ENCODE peak calls at places on chromosomes 12 and 14, in nine cellular contexts. X is RWPE1; H is AG08396; N is stimulated activated CD8-positive, alpha-beta memory T cell treated with anti-CD3 and anti-CD28 coated beads, Interleukin-4, amount 100 ng/mL, for 4 hours; L is activated T-cell treated with anti-CD3 and anti-CD28 coated beads, Interleukin-2, amount 50 U/mL, for 72 hours; J is T-helper 1 cell; P is tibial nerve; R is ELR; W is NCI-H1694. Z is an unnamed sample.

GRCh38 chr14:78785265-78785664 is 615.1 kb downstream of the NRXN3 start:
- DNase-seq in X (no peak), H (no peak), N (no peak), L (no peak), J (no peak), P (no peak), R (no peak), W (no peak), Z (no peak)

GRCh38 chr12:94872007-94872653 is 131.4 kb downstream of the NDUFA12 start:
- DNase-seq in X (no peak), H (no peak), N (no peak), L (no peak), J (no peak), P (no peak), R (no peak), W (no peak), Z (peak)

GRCh38 chr14:74804219-74804825 is 41.2 kb downstream of the YLPM1 start:
- DNase-seq in X (peak), H (peak), N (no peak), L (peak), J (peak), P (no peak), R (peak), W (no peak), Z (no peak)

GRCh38 chr14:96279564-96279963 is 23.6 kb downstream of the BDKRB1 start:
- DNase-seq in X (no peak), H (no peak), N (no peak), L (no peak), J (no peak), P (no peak), R (no peak), W (no peak), Z (peak)

GRCh38 chr12:122318607-122319311 is 52.5 kb upstream of the VPS33A start:
- DNase-seq in X (no peak), H (peak), N (no peak), L (no peak), J (no peak), P (no peak), R (peak), W (no peak), Z (no peak)

GRCh38 chr14:56686416-56686815 is 106.8 kb downstream of the TMEM260 start:
- DNase-seq in X (no peak), H (no peak), N (no peak), L (no peak), J (no peak), P (no peak), R (no peak), W (peak), Z (no peak)

GRCh38 chr12:67433393-67434175 is 164.4 kb downstream of the CAND1 start:
- DNase-seq in X (no peak), H (no peak), N (no peak), L (no peak), J (no peak), P (no peak), R (peak), W (no peak), Z (no peak)

GRCh38 chr14:68956728-68957127 is 22.4 kb downstream of the ACTN1 start:
- DNase-seq in X (no peak), H (no peak), N (no peak), L (no peak), J (no peak), P (no peak), R (no peak), W (no peak), Z (no peak)

GRCh38 chr12:49232940-49233841 is 31.7 kb upstream of the TUBA1C start:
- DNase-seq in X (no peak), H (peak), N (no peak), L (no peak), J (no peak), P (no peak), R (no peak), W (peak), Z (no peak)

GRCh38 chr12:2844786-2845185 is 10.0 kb upstream of the NRIP2 start:
- DNase-seq in X (no peak), H (peak), N (no peak), L (no peak), J (no peak), P (no peak), R (no peak), W (no peak), Z (no peak)

GRCh38 chr12:49968431-49968830 is 4.3 kb upstream of the AQP6 start:
- DNase-seq in X (no peak), H (no peak), N (no peak), L (no peak), J (no peak), P (no peak), R (no peak), W (no peak), Z (no peak)

GRCh38 chr14:73491256-73491976 is 683 bp downstream of the RIOX1 start:
- DNase-seq in X (peak), H (peak), N (peak), L (peak), J (peak), P (peak), R (peak), W (no peak), Z (no peak)

GRCh38 chr12:47730341-47730744 is 5.1 kb upstream of the ENDOU start:
- DNase-seq in X (no peak), H (peak), N (no peak), L (no peak), J (no peak), P (no peak), R (peak), W (no peak), Z (no peak)

GRCh38 chr12:182381-182883 is 31.5 kb downstream of the SLC6A12 start:
- DNase-seq in X (peak), H (peak), N (no peak), L (no peak), J (no peak), P (no peak), R (peak), W (no peak), Z (no peak)

GRCh38 chr12:57049890-57050289 is at the start of gene MYO1A:
- DNase-seq in X (peak), H (peak), N (no peak), L (no peak), J (no peak), P (no peak), R (peak), W (no peak), Z (no peak)

GRCh38 chr12:51923506-51924365 is 16.4 kb downstream of the ACVRL1 start:
- DNase-seq in X (no peak), H (peak), N (peak), L (peak), J (peak), P (peak), R (peak), W (no peak), Z (no peak)

GRCh38 chr14:94081386-94081820 is 293 bp downstream of the IFI27L1 start:
- DNase-seq in X (no peak), H (no peak), N (no peak), L (no peak), J (no peak), P (no peak), R (peak), W (no peak), Z (no peak)

GRCh38 chr14:32967421-32967820 is 28.7 kb downstream of the NPAS3 start:
- DNase-seq in X (no peak), H (no peak), N (no peak), L (no peak), J (no peak), P (no peak), R (no peak), W (no peak), Z (no peak)

GRCh38 chr14:24172871-24173281 is 996 bp downstream of the REC8 start:
- DNase-seq in X (no peak), H (no peak), N (no peak), L (no peak), J (no peak), P (no peak), R (no peak), W (no peak), Z (no peak)

GRCh38 chr12:40141996-40142395 is 36.1 kb upstream of the SLC2A13 start:
- DNase-seq in X (no peak), H (no peak), N (no peak), L (no peak), J (no peak), P (no peak), R (peak), W (no peak), Z (no peak)

GRCh38 chr14:104892517-104893434 is 27.7 kb downstream of the CEP170B start:
- DNase-seq in X (no peak), H (no peak), N (no peak), L (peak), J (no peak), P (no peak), R (no peak), W (no peak), Z (no peak)

GRCh38 chr14:71169028-71169427 is 261.8 kb downstream of the PCNX1 start:
- DNase-seq in X (peak), H (no peak), N (no peak), L (no peak), J (peak), P (no peak), R (no peak), W (no peak), Z (no peak)

GRCh38 chr12:62677355-62677754 is 210.7 kb downstream of the MON2 start:
- DNase-seq in X (no peak), H (no peak), N (no peak), L (no peak), J (no peak), P (no peak), R (no peak), W (no peak), Z (no peak)

GRCh38 chr14:21093769-21094681 is 4.4 kb downstream of the ZNF219 start:
- DNase-seq in X (no peak), H (no peak), N (no peak), L (no peak), J (no peak), P (no peak), R (no peak), W (peak), Z (no peak)

GRCh38 chr12:10223208-10223607 is 10.5 kb downstream of the GABARAPL1 start:
- DNase-seq in X (no peak), H (no peak), N (no peak), L (no peak), J (no peak), P (no peak), R (no peak), W (no peak), Z (no peak)

GRCh38 chr12:106139422-106140141 is 828 bp upstream of the NUAK1 start:
- DNase-seq in X (peak), H (peak), N (no peak), L (peak), J (peak), P (peak), R (peak), W (no peak), Z (no peak)

GRCh38 chr14:89125216-89125615 is 291.8 kb downstream of the FOXN3 start:
- DNase-seq in X (no peak), H (no peak), N (no peak), L (no peak), J (no peak), P (no peak), R (no peak), W (no peak), Z (no peak)

GRCh38 chr14:32230695-32231280 is 27.7 kb upstream of the RNU6-8 start:
- DNase-seq in X (peak), H (peak), N (no peak), L (no peak), J (no peak), P (no peak), R (peak), W (no peak), Z (no peak)

GRCh38 chr14:53670701-53671100 is 285.9 kb downstream of the BMP4 start:
- DNase-seq in X (peak), H (peak), N (no peak), L (no peak), J (no peak), P (no peak), R (peak), W (no peak), Z (no peak)

GRCh38 chr12:53224268-53224896 is 7.6 kb downstream of the RARG start:
- DNase-seq in X (peak), H (no peak), N (no peak), L (no peak), J (no peak), P (no peak), R (peak), W (peak), Z (no peak)

GRCh38 chr14:90715495-90715894 is 100.7 kb downstream of the TTC7B start:
- DNase-seq in X (no peak), H (no peak), N (no peak), L (no peak), J (no peak), P (no peak), R (no peak), W (no peak), Z (no peak)

GRCh38 chr12:123602651-123603195 is 824 bp downstream of the DDX55 start:
- DNase-seq in X (no peak), H (no peak), N (no peak), L (no peak), J (peak), P (no peak), R (peak), W (no peak), Z (no peak)

GRCh38 chr12:98352835-98353234 is 162.6 kb upstream of the TMPO start:
- DNase-seq in X (no peak), H (no peak), N (no peak), L (no peak), J (no peak), P (no peak), R (no peak), W (no peak), Z (no peak)

GRCh38 chr12:123748661-123749060 is 13.4 kb upstream of the DNAH10 start:
- DNase-seq in X (peak), H (no peak), N (no peak), L (no peak), J (no peak), P (no peak), R (peak), W (no peak), Z (no peak)

Z was measured in esophagus muscularis mucosa.